ENCODE peak calls at places on chromosomes 7 and 10, in ten cellular contexts. One of them, this sample, is unnamed.

GRCh38 chr7:72446566-72447462 is 34.7 kb upstream of the CALN1 start:
- DNase-seq in fibroblast of pulmonary artery: no peak
- DNase-seq in ovary: no peak
- DNase-seq in IMR-90: no peak
- DNase-seq in naive thymus-derived CD4-positive, alpha-beta T cell: no peak
- DNase-seq in astrocyte of the spinal cord: no peak
- DNase-seq in stomach: no peak
- DNase-seq in AG04450: no peak
- DNase-seq in astrocyte of the cerebellum: no peak
- DNase-seq in lower lobe of right lung: no peak
- DNase-seq in this sample: no peak

GRCh38 chr10:42969147-42969546 is 107.7 kb upstream of the RET start:
- DNase-seq in astrocyte of the cerebellum: no peak
- DNase-seq in naive thymus-derived CD4-positive, alpha-beta T cell: no peak
- DNase-seq in AG04450: no peak
- DNase-seq in IMR-90: no peak
- DNase-seq in lower lobe of right lung: no peak
- DNase-seq in astrocyte of the spinal cord: no peak
- DNase-seq in ovary: no peak
- DNase-seq in fibroblast of pulmonary artery: no peak
- DNase-seq in stomach: peak; percentile 9
- DNase-seq in this sample: no peak

GRCh38 chr10:113161061-113161460 is 211.0 kb downstream of the TCF7L2 start:
- DNase-seq in lower lobe of right lung: no peak
- DNase-seq in astrocyte of the cerebellum: peak; percentile 6
- DNase-seq in AG04450: no peak
- DNase-seq in stomach: no peak
- DNase-seq in IMR-90: no peak
- DNase-seq in ovary: no peak
- DNase-seq in astrocyte of the spinal cord: peak; percentile 46
- DNase-seq in fibroblast of pulmonary artery: no peak
- DNase-seq in naive thymus-derived CD4-positive, alpha-beta T cell: no peak
- DNase-seq in this sample: no peak

GRCh38 chr7:22630069-22630468 is 96.9 kb upstream of the IL6 start:
- DNase-seq in astrocyte of the cerebellum: no peak
- DNase-seq in astrocyte of the spinal cord: no peak
- DNase-seq in naive thymus-derived CD4-positive, alpha-beta T cell: no peak
- DNase-seq in IMR-90: no peak
- DNase-seq in AG04450: no peak
- DNase-seq in fibroblast of pulmonary artery: no peak
- DNase-seq in lower lobe of right lung: no peak
- DNase-seq in stomach: no peak
- DNase-seq in ovary: no peak
- DNase-seq in this sample: no peak

GRCh38 chr7:26202019-26202985 is 757 bp downstream of the CBX3 start:
- DNase-seq in IMR-90: no peak
- DNase-seq in AG04450: no peak
- DNase-seq in ovary: peak; percentile 83
- DNase-seq in naive thymus-derived CD4-positive, alpha-beta T cell: peak; percentile 68
- DNase-seq in fibroblast of pulmonary artery: no peak
- DNase-seq in lower lobe of right lung: peak; percentile 70
- DNase-seq in astrocyte of the cerebellum: no peak
- DNase-seq in astrocyte of the spinal cord: peak; percentile 57
- DNase-seq in stomach: peak; percentile 38
- DNase-seq in this sample: no peak

GRCh38 chr10:75228834-75229233 is 6.9 kb downstream of the COMTD1 start:
- DNase-seq in astrocyte of the cerebellum: no peak
- DNase-seq in AG04450: no peak
- DNase-seq in IMR-90: no peak
- DNase-seq in stomach: peak; percentile 19
- DNase-seq in naive thymus-derived CD4-positive, alpha-beta T cell: no peak
- DNase-seq in lower lobe of right lung: no peak
- DNase-seq in fibroblast of pulmonary artery: no peak
- DNase-seq in astrocyte of the spinal cord: no peak
- DNase-seq in ovary: no peak
- DNase-seq in this sample: no peak

GRCh38 chr10:51985326-51985725 is 285.9 kb upstream of the CSTF2T start:
- DNase-seq in astrocyte of the spinal cord: no peak
- DNase-seq in fibroblast of pulmonary artery: no peak
- DNase-seq in astrocyte of the cerebellum: no peak
- DNase-seq in lower lobe of right lung: no peak
- DNase-seq in ovary: no peak
- DNase-seq in IMR-90: no peak
- DNase-seq in AG04450: no peak
- DNase-seq in naive thymus-derived CD4-positive, alpha-beta T cell: no peak
- DNase-seq in stomach: no peak
- DNase-seq in this sample: no peak

GRCh38 chr7:81715984-81716588 is 53.8 kb downstream of the HGF start:
- DNase-seq in ovary: no peak
- DNase-seq in astrocyte of the cerebellum: peak; percentile 5
- DNase-seq in astrocyte of the spinal cord: peak; percentile 50
- DNase-seq in IMR-90: peak; percentile 53
- DNase-seq in stomach: no peak
- DNase-seq in fibroblast of pulmonary artery: peak; percentile 72
- DNase-seq in AG04450: no peak
- DNase-seq in lower lobe of right lung: no peak
- DNase-seq in naive thymus-derived CD4-positive, alpha-beta T cell: no peak
- DNase-seq in this sample: no peak

GRCh38 chr10:54722075-54722474 is 79.0 kb downstream of the PCDH15 start:
- DNase-seq in naive thymus-derived CD4-positive, alpha-beta T cell: no peak
- DNase-seq in fibroblast of pulmonary artery: no peak
- DNase-seq in lower lobe of right lung: no peak
- DNase-seq in stomach: no peak
- DNase-seq in astrocyte of the cerebellum: no peak
- DNase-seq in AG04450: no peak
- DNase-seq in ovary: no peak
- DNase-seq in IMR-90: no peak
- DNase-seq in astrocyte of the spinal cord: no peak
- DNase-seq in this sample: no peak

GRCh38 chr10:5665380-5666323 is 743 bp downstream of the ASB13 start:
- DNase-seq in astrocyte of the cerebellum: no peak
- DNase-seq in naive thymus-derived CD4-positive, alpha-beta T cell: no peak
- DNase-seq in ovary: peak; percentile 61
- DNase-seq in astrocyte of the spinal cord: no peak
- DNase-seq in stomach: no peak
- DNase-seq in AG04450: no peak
- DNase-seq in lower lobe of right lung: peak; percentile 73
- DNase-seq in fibroblast of pulmonary artery: no peak
- DNase-seq in IMR-90: no peak
- DNase-seq in this sample: no peak

GRCh38 chr10:34824870-34825269 is 9.8 kb upstream of the PARD3 start:
- DNase-seq in AG04450: no peak
- DNase-seq in IMR-90: no peak
- DNase-seq in lower lobe of right lung: no peak
- DNase-seq in astrocyte of the spinal cord: no peak
- DNase-seq in naive thymus-derived CD4-positive, alpha-beta T cell: no peak
- DNase-seq in astrocyte of the cerebellum: no peak
- DNase-seq in stomach: no peak
- DNase-seq in fibroblast of pulmonary artery: no peak
- DNase-seq in ovary: no peak
- DNase-seq in this sample: no peak

GRCh38 chr10:89029785-89030437 is 39.3 kb downstream of the FAS start:
- DNase-seq in naive thymus-derived CD4-positive, alpha-beta T cell: peak; percentile 53
- DNase-seq in AG04450: peak; percentile 59
- DNase-seq in IMR-90: peak; percentile 84
- DNase-seq in fibroblast of pulmonary artery: peak; percentile 92
- DNase-seq in lower lobe of right lung: peak; percentile 77
- DNase-seq in astrocyte of the cerebellum: peak; percentile 78
- DNase-seq in astrocyte of the spinal cord: peak; percentile 81
- DNase-seq in ovary: peak; percentile 81
- DNase-seq in stomach: peak; percentile 72
- DNase-seq in this sample: peak; percentile 62

GRCh38 chr10:89029201-89029600 is 38.6 kb downstream of the FAS start:
- DNase-seq in lower lobe of right lung: no peak
- DNase-seq in fibroblast of pulmonary artery: peak; percentile 45
- DNase-seq in AG04450: no peak
- DNase-seq in stomach: no peak
- DNase-seq in IMR-90: no peak
- DNase-seq in naive thymus-derived CD4-positive, alpha-beta T cell: no peak
- DNase-seq in astrocyte of the cerebellum: no peak
- DNase-seq in ovary: no peak
- DNase-seq in astrocyte of the spinal cord: no peak
- DNase-seq in this sample: no peak

DNA sequence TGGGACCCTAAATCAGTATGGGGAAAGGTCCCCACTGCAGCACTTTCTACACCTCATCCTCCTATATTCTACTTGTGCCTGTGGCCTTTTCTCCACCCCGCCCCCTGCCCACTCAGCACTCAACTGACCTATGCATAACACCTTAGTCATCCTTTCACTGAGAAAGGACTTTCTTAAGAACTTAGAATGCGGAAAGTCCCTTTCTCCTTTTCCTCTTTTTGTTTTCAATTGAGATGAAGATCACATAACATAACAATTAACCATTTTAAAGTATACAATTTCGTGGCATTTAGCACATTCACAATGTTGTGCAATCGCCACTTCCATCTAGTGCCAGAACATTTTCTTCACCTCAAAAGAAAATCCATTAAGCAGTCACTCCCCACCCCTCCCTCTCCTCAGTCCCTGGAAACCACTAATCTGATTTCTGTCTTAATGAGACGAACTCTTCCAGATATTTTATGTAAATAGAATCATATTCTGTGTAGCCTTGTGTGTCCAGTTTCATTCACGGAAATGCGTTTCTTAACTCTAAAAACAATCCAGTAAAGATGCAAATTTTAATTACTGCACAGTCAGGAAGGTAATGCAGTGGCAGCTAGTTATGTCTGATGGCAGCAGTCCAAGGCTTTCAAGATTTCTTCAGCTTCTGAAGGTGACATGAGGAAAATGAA is 41.7 kb downstream of the FAS start:
- DNase-seq in fibroblast of pulmonary artery: peak; percentile 82
- DNase-seq in IMR-90: peak; percentile 91
- DNase-seq in stomach: no peak
- DNase-seq in ovary: no peak
- DNase-seq in lower lobe of right lung: peak; percentile 76
- DNase-seq in astrocyte of the cerebellum: peak; percentile 72
- DNase-seq in AG04450: peak; percentile 65
- DNase-seq in naive thymus-derived CD4-positive, alpha-beta T cell: peak; percentile 64
- DNase-seq in astrocyte of the spinal cord: peak; percentile 68
- DNase-seq in this sample: no peak
- H3K4me3 ChIP-seq in fibroblast of pulmonary artery: no peak overlapping the region
- H3K4me3 ChIP-seq in IMR-90: no peak overlapping the region
- H3K4me3 ChIP-seq in stomach: no peak overlapping the region
- H3K4me3 ChIP-seq in ovary: no peak overlapping the region
- H3K4me3 ChIP-seq in lower lobe of right lung: no peak overlapping the region
- H3K4me3 ChIP-seq in astrocyte of the cerebellum: no peak overlapping the region
- H3K4me3 ChIP-seq in AG04450: no peak overlapping the region
- H3K4me3 ChIP-seq in naive thymus-derived CD4-positive, alpha-beta T cell: no peak overlapping the region
- H3K4me3 ChIP-seq in astrocyte of the spinal cord: no peak overlapping the region
- H3K4me3 ChIP-seq in this sample: no peak overlapping the region

GRCh38 chr7:130275826-130276291 is 9.2 kb downstream of the CPA2 start:
- DNase-seq in IMR-90: no peak
- DNase-seq in naive thymus-derived CD4-positive, alpha-beta T cell: no peak
- DNase-seq in astrocyte of the cerebellum: peak; percentile 31
- DNase-seq in lower lobe of right lung: no peak
- DNase-seq in fibroblast of pulmonary artery: no peak
- DNase-seq in ovary: no peak
- DNase-seq in AG04450: no peak
- DNase-seq in astrocyte of the spinal cord: no peak
- DNase-seq in stomach: no peak
- DNase-seq in this sample: no peak

GRCh38 chr7:130272456-130273080 is 5.9 kb downstream of the CPA2 start:
- DNase-seq in AG04450: no peak
- DNase-seq in ovary: no peak
- DNase-seq in astrocyte of the cerebellum: no peak
- DNase-seq in fibroblast of pulmonary artery: no peak
- DNase-seq in astrocyte of the spinal cord: no peak
- DNase-seq in IMR-90: no peak
- DNase-seq in naive thymus-derived CD4-positive, alpha-beta T cell: no peak
- DNase-seq in stomach: no peak
- DNase-seq in lower lobe of right lung: no peak
- DNase-seq in this sample: no peak

GRCh38 chr7:130273081-130273699 is 6.5 kb downstream of the CPA2 start:
- DNase-seq in astrocyte of the cerebellum: no peak
- DNase-seq in astrocyte of the spinal cord: peak; percentile 88
- DNase-seq in naive thymus-derived CD4-positive, alpha-beta T cell: no peak
- DNase-seq in AG04450: peak; percentile 26
- DNase-seq in stomach: no peak
- DNase-seq in fibroblast of pulmonary artery: peak; percentile 36
- DNase-seq in IMR-90: peak; percentile 48
- DNase-seq in lower lobe of right lung: no peak
- DNase-seq in ovary: peak; percentile 68
- DNase-seq in this sample: no peak

GRCh38 chr7:130274983-130275649 is 8.5 kb downstream of the CPA2 start:
- DNase-seq in fibroblast of pulmonary artery: no peak
- DNase-seq in astrocyte of the cerebellum: no peak
- DNase-seq in stomach: no peak
- DNase-seq in naive thymus-derived CD4-positive, alpha-beta T cell: no peak
- DNase-seq in lower lobe of right lung: no peak
- DNase-seq in IMR-90: no peak
- DNase-seq in ovary: no peak
- DNase-seq in astrocyte of the spinal cord: no peak
- DNase-seq in AG04450: no peak
- DNase-seq in this sample: no peak

GRCh38 chr7:130273863-130274262 is 7.2 kb downstream of the CPA2 start:
- DNase-seq in naive thymus-derived CD4-positive, alpha-beta T cell: no peak
- DNase-seq in IMR-90: peak; percentile 68
- DNase-seq in AG04450: peak; percentile 23
- DNase-seq in astrocyte of the spinal cord: peak; percentile 47
- DNase-seq in ovary: peak; percentile 30
- DNase-seq in fibroblast of pulmonary artery: peak; percentile 86
- DNase-seq in lower lobe of right lung: no peak
- DNase-seq in stomach: no peak
- DNase-seq in astrocyte of the cerebellum: no peak
- DNase-seq in this sample: no peak
- H3K4me3 ChIP-seq in naive thymus-derived CD4-positive, alpha-beta T cell: no peak overlapping the region
- H3K4me3 ChIP-seq in IMR-90: no peak overlapping the region
- H3K4me3 ChIP-seq in AG04450: no peak overlapping the region
- H3K4me3 ChIP-seq in astrocyte of the spinal cord: no peak overlapping the region
- H3K4me3 ChIP-seq in ovary: peak overlapping the region; percentile 12
- H3K4me3 ChIP-seq in fibroblast of pulmonary artery: no peak overlapping the region
- H3K4me3 ChIP-seq in lower lobe of right lung: peak overlapping the region; percentile 17
- H3K4me3 ChIP-seq in stomach: no peak overlapping the region
- H3K4me3 ChIP-seq in astrocyte of the cerebellum: no peak overlapping the region
- H3K4me3 ChIP-seq in this sample: no peak overlapping the region

DNA sequence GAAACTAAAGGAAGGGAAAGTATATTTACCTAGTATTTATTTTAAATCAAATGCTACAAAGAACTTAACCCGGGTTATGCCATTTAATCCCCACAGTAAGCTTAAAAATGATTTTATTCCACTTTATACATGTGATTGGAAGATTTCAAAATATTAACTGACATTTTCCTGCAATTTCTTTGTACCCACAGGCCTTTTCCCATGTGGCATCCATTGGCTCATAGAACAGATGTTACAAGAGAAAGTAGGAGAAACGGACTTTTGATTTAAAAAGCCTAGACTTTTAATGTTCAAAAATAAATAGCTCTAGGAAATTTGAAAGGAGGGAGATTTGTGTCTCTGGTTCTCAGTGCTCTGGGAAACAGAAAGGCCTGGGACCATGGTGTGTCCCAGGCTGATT is 807.9 kb downstream of the KCNMA1 start:
- DNase-seq in naive thymus-derived CD4-positive, alpha-beta T cell: no peak
- DNase-seq in stomach: no peak
- DNase-seq in astrocyte of the spinal cord: no peak
- DNase-seq in ovary: no peak
- DNase-seq in lower lobe of right lung: no peak
- DNase-seq in AG04450: no peak
- DNase-seq in IMR-90: no peak
- DNase-seq in fibroblast of pulmonary artery: no peak
- DNase-seq in astrocyte of the cerebellum: no peak
- DNase-seq in this sample: no peak
- H3K4me3 ChIP-seq in naive thymus-derived CD4-positive, alpha-beta T cell: no peak overlapping the region
- H3K4me3 ChIP-seq in stomach: no peak overlapping the region
- H3K4me3 ChIP-seq in astrocyte of the spinal cord: no peak overlapping the region
- H3K4me3 ChIP-seq in ovary: no peak overlapping the region
- H3K4me3 ChIP-seq in lower lobe of right lung: no peak overlapping the region
- H3K4me3 ChIP-seq in AG04450: no peak overlapping the region
- H3K4me3 ChIP-seq in IMR-90: no peak overlapping the region
- H3K4me3 ChIP-seq in fibroblast of pulmonary artery: no peak overlapping the region
- H3K4me3 ChIP-seq in astrocyte of the cerebellum: no peak overlapping the region
- H3K4me3 ChIP-seq in this sample: no peak overlapping the region

GRCh38 chr7:106126170-106126938 is 14.2 kb upstream of the SYPL1 start:
- DNase-seq in ovary: no peak
- DNase-seq in AG04450: no peak
- DNase-seq in astrocyte of the spinal cord: peak; percentile 55
- DNase-seq in lower lobe of right lung: no peak
- DNase-seq in IMR-90: peak; percentile 82
- DNase-seq in astrocyte of the cerebellum: no peak
- DNase-seq in stomach: peak; percentile 38
- DNase-seq in fibroblast of pulmonary artery: peak; percentile 78
- DNase-seq in naive thymus-derived CD4-positive, alpha-beta T cell: no peak
- DNase-seq in this sample: peak; percentile 20
- H3K4me3 ChIP-seq in ovary: no peak overlapping the region
- H3K4me3 ChIP-seq in AG04450: peak overlapping the region; percentile 22
- H3K4me3 ChIP-seq in astrocyte of the spinal cord: no peak overlapping the region
- H3K4me3 ChIP-seq in lower lobe of right lung: no peak overlapping the region
- H3K4me3 ChIP-seq in IMR-90: no peak overlapping the region
- H3K4me3 ChIP-seq in astrocyte of the cerebellum: no peak overlapping the region
- H3K4me3 ChIP-seq in stomach: no peak overlapping the region
- H3K4me3 ChIP-seq in fibroblast of pulmonary artery: no peak overlapping the region
- H3K4me3 ChIP-seq in naive thymus-derived CD4-positive, alpha-beta T cell: peak overlapping the region; percentile 23
- H3K4me3 ChIP-seq in this sample: no peak overlapping the region